ENCODE peak calls at places on chromosomes 12 and 14, in four cellular contexts. One of them, this sample, is unnamed.

GRCh38 chr12:20883288-20883687 is 72.8 kb downstream of the SLCO1B3 start:
- DNase-seq in lower leg skin: no peak
- DNase-seq in AG04450: no peak
- DNase-seq in progenitor cell of endocrine pancreas: no peak
- DNase-seq in this sample: no peak

GRCh38 chr12:102960766-102961487 is 3.5 kb downstream of the ASCL1 start:
- DNase-seq in lower leg skin: no peak
- DNase-seq in progenitor cell of endocrine pancreas: no peak
- DNase-seq in AG04450: no peak
- DNase-seq in this sample: peak

GRCh38 chr14:73764881-73765280 is 50.7 kb upstream of the PNMA1 start:
- DNase-seq in lower leg skin: no peak
- DNase-seq in progenitor cell of endocrine pancreas: no peak
- DNase-seq in AG04450: no peak
- DNase-seq in this sample: no peak

GRCh38 chr14:92846162-92846897 is 52.2 kb downstream of the GOLGA5 start:
- DNase-seq in progenitor cell of endocrine pancreas: no peak
- DNase-seq in AG04450: no peak
- DNase-seq in lower leg skin: no peak
- DNase-seq in this sample: no peak

GRCh38 chr12:54175130-54175963 is 13.4 kb downstream of the SMUG1 start:
- DNase-seq in AG04450: no peak
- DNase-seq in lower leg skin: no peak
- DNase-seq in progenitor cell of endocrine pancreas: no peak
- DNase-seq in this sample: no peak

GRCh38 chr12:18400186-18400585 is 138.9 kb downstream of the PIK3C2G start:
- DNase-seq in lower leg skin: no peak
- DNase-seq in AG04450: no peak
- DNase-seq in progenitor cell of endocrine pancreas: no peak
- DNase-seq in this sample: no peak

GRCh38 chr12:117036046-117036445 is 63.2 kb downstream of the TESC start:
- DNase-seq in progenitor cell of endocrine pancreas: no peak
- DNase-seq in lower leg skin: no peak
- DNase-seq in AG04450: no peak
- DNase-seq in this sample: no peak

GRCh38 chr12:15209782-15210181 is 11.4 kb downstream of the RERG start:
- DNase-seq in AG04450: no peak
- DNase-seq in lower leg skin: no peak
- DNase-seq in progenitor cell of endocrine pancreas: no peak
- DNase-seq in this sample: no peak

GRCh38 chr12:51695241-51696010 is 104.4 kb downstream of the SCN8A start:
- DNase-seq in progenitor cell of endocrine pancreas: no peak
- DNase-seq in lower leg skin: no peak
- DNase-seq in AG04450: no peak
- DNase-seq in this sample: no peak

GRCh38 chr14:62657376-62657775 is 387.9 kb downstream of the KCNH5 start:
- DNase-seq in progenitor cell of endocrine pancreas: no peak
- DNase-seq in lower leg skin: no peak
- DNase-seq in AG04450: no peak
- DNase-seq in this sample: no peak

GRCh38 chr12:34396006-34396860 is 373.9 kb downstream of the ALG10 start:
- DNase-seq in AG04450: no peak
- DNase-seq in lower leg skin: peak
- DNase-seq in progenitor cell of endocrine pancreas: peak
- DNase-seq in this sample: no peak

DNA sequence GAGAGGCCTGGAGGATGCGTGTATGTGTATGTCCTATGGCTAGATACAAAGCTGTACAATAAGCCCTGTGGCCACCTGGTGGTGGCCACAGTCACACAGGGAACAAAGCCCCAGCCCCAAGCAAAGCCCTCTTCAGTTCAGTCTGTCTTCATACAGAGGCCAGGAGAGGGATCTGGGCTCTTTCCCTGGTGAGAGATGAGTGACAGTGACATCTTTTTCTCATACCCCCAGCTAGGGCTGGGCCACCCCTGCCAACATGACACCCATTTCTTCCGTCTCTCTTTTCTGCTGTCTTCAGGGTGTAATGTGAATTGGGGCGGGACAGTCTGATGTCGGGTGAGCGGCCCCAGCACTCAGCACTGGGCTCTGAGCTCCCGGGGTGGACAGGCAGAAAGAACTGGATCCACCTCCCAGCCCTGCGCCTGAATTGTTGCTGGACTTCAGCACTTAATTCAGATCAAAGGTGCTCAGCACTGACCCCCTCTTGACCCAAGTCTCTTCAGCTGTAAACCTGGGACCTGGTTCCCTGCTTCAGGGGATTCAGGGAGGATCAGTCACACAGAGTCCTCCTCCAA is 59.8 kb downstream of the SERPINA3 start:
- DNase-seq in progenitor cell of endocrine pancreas: no peak
- DNase-seq in lower leg skin: peak
- DNase-seq in AG04450: no peak
- DNase-seq in this sample: no peak
- TF ChIP-seq CTCF in progenitor cell of endocrine pancreas: peak
- TF ChIP-seq CTCF in lower leg skin: no peak
- TF ChIP-seq CTCF in AG04450: peak
- TF ChIP-seq CTCF in this sample: no peak

GRCh38 chr12:42023733-42024494 is 120.8 kb downstream of the GXYLT1 start:
- DNase-seq in progenitor cell of endocrine pancreas: peak
- DNase-seq in lower leg skin: peak
- DNase-seq in AG04450: peak
- DNase-seq in this sample: peak

GRCh38 chr12:42020226-42020625 is 124.4 kb downstream of the GXYLT1 start:
- DNase-seq in lower leg skin: no peak
- DNase-seq in AG04450: no peak
- DNase-seq in progenitor cell of endocrine pancreas: no peak
- DNase-seq in this sample: no peak

GRCh38 chr12:42027537-42027936 is 117.1 kb downstream of the GXYLT1 start:
- DNase-seq in AG04450: no peak
- DNase-seq in progenitor cell of endocrine pancreas: no peak
- DNase-seq in lower leg skin: no peak
- DNase-seq in this sample: no peak

DNA sequence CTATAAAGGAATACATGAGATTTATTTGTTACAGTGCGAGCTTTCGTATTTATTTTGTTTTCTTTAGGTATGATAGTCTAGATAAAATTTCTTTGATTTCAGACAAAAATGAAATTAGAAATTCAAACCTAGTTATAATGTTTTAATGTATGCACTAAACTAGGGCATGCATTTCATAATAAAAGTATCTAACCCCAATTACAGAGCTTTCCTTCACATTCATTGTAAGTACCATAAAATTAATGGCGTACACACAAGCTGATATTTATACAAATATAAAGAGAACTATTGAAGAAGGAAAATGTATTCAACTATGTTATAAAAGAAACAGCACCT is 120.2 kb downstream of the GXYLT1 start:
- DNase-seq in lower leg skin: no peak
- DNase-seq in progenitor cell of endocrine pancreas: no peak
- DNase-seq in AG04450: no peak
- DNase-seq in this sample: no peak
- TF ChIP-seq CTCF in lower leg skin: no peak
- TF ChIP-seq CTCF in progenitor cell of endocrine pancreas: no peak
- TF ChIP-seq CTCF in AG04450: no peak
- TF ChIP-seq CTCF in this sample: no peak

GRCh38 chr12:43338848-43339526 is 213.0 kb downstream of the ADAMTS20 start:
- DNase-seq in lower leg skin: no peak
- DNase-seq in progenitor cell of endocrine pancreas: no peak
- DNase-seq in AG04450: no peak
- DNase-seq in this sample: no peak
- TF ChIP-seq CTCF in lower leg skin: no peak
- TF ChIP-seq CTCF in progenitor cell of endocrine pancreas: peak
- TF ChIP-seq CTCF in AG04450: peak
- TF ChIP-seq CTCF in this sample: peak

DNA sequence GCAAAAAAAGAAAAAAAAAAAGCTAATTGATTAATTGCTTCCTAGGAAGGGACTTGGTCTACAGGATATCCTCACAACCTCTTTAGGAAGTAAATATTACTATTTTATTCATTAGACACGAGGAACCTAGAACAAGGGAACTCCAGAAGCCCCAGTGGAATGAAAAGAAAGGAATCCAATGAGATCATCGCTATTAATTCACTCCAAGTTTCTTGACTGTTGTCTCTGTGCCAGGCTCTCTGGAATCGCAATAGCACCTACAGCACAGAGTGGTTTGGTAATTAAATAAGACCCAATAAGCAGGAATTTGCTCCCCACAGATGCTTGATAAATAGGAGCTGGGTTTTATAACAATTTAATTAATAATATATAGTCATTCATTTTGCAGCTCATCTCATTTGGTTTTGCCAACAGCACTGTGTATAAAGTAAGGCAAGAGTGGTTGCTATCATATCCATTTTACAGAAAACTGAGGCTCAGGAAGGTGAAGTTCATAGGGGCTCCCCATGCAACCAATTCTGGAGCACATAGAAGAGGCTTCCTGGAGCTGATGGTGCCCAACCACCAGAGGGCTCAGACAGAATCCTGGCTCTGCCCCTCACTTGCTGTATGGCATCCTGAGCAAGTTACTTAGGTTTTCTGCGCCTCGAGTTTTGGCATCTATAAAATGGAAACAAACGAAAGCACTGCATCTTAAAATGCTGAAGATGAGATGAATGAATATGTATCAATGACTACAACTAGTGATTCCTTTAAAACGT is 420.2 kb downstream of the MED13L start:
- DNase-seq in progenitor cell of endocrine pancreas: no peak
- DNase-seq in lower leg skin: no peak
- DNase-seq in AG04450: no peak
- DNase-seq in this sample: no peak
- TF ChIP-seq CTCF in progenitor cell of endocrine pancreas: peak
- TF ChIP-seq CTCF in lower leg skin: no peak
- TF ChIP-seq CTCF in AG04450: peak
- TF ChIP-seq CTCF in this sample: no peak

GRCh38 chr12:66590276-66590675 is 88.6 kb downstream of the GRIP1 start:
- DNase-seq in AG04450: no peak
- DNase-seq in lower leg skin: no peak
- DNase-seq in progenitor cell of endocrine pancreas: no peak
- DNase-seq in this sample: no peak

GRCh38 chr12:66584673-66585072 is 94.2 kb downstream of the GRIP1 start:
- DNase-seq in AG04450: no peak
- DNase-seq in lower leg skin: no peak
- DNase-seq in progenitor cell of endocrine pancreas: no peak
- DNase-seq in this sample: no peak

GRCh38 chr12:66589095-66589494 is 89.8 kb downstream of the GRIP1 start:
- DNase-seq in AG04450: no peak
- DNase-seq in lower leg skin: no peak
- DNase-seq in progenitor cell of endocrine pancreas: no peak
- DNase-seq in this sample: no peak

DNA sequence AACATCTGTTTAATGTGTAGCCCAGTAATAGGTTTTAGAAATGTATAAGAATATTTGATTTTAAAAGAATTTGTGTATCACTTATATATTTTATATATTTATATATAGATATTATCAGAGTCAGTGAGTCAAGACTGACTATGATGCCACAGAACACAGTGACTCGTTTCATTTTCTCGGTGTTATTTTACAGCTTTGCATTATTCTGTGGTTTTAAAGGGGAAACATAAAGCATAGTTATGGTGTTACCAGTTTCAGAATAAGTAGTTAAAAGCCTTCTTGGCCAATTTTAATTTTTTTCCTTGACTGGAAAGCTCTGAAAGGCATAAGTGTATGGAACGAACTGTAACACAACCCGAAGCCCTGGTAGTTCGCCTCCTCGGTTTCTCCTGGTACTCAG is 91.0 kb downstream of the GRIP1 start:
- DNase-seq in AG04450: no peak
- DNase-seq in lower leg skin: no peak
- DNase-seq in progenitor cell of endocrine pancreas: no peak
- DNase-seq in this sample: no peak
- TF ChIP-seq CTCF in AG04450: no peak
- TF ChIP-seq CTCF in lower leg skin: no peak
- TF ChIP-seq CTCF in progenitor cell of endocrine pancreas: no peak
- TF ChIP-seq CTCF in this sample: no peak

DNA sequence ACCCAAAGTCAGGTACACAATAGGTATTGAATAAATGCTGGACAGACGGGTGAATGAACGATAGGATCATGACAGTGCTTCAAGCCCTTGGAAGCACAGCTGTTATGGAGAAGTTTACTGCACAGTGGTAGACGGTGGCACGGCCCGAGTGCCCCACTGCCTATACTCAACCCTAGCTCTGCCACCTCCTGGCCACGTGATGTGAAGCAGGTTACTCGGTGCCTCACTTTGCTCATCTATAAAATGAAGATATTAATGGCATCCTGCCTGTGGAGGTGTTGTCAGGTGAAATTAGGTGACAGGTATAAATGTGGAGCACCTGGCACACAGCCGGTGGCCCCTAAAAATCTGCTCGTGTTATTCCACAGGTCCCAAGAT is 5.8 kb downstream of the ASB2 start:
- DNase-seq in lower leg skin: no peak
- DNase-seq in AG04450: no peak
- DNase-seq in progenitor cell of endocrine pancreas: no peak
- DNase-seq in this sample: no peak
- TF ChIP-seq CTCF in lower leg skin: no peak
- TF ChIP-seq CTCF in AG04450: peak
- TF ChIP-seq CTCF in progenitor cell of endocrine pancreas: peak
- TF ChIP-seq CTCF in this sample: no peak

GRCh38 chr12:48997719-48998496 is 1.3 kb downstream of the DDN start:
- DNase-seq in AG04450: no peak
- DNase-seq in progenitor cell of endocrine pancreas: peak
- DNase-seq in lower leg skin: peak
- DNase-seq in this sample: no peak

GRCh38 chr12:48995061-48995879 is 3.9 kb downstream of the DDN start:
- DNase-seq in lower leg skin: peak
- DNase-seq in AG04450: peak
- DNase-seq in progenitor cell of endocrine pancreas: peak
- DNase-seq in this sample: peak

GRCh38 chr12:48998497-48999353 is 450 bp downstream of the DDN start:
- DNase-seq in progenitor cell of endocrine pancreas: no peak
- DNase-seq in AG04450: no peak
- DNase-seq in lower leg skin: peak
- DNase-seq in this sample: no peak

GRCh38 chr12:48999371-49000131 is at the start of gene DDN:
- DNase-seq in progenitor cell of endocrine pancreas: no peak
- DNase-seq in lower leg skin: peak
- DNase-seq in AG04450: no peak
- DNase-seq in this sample: no peak

DNA sequence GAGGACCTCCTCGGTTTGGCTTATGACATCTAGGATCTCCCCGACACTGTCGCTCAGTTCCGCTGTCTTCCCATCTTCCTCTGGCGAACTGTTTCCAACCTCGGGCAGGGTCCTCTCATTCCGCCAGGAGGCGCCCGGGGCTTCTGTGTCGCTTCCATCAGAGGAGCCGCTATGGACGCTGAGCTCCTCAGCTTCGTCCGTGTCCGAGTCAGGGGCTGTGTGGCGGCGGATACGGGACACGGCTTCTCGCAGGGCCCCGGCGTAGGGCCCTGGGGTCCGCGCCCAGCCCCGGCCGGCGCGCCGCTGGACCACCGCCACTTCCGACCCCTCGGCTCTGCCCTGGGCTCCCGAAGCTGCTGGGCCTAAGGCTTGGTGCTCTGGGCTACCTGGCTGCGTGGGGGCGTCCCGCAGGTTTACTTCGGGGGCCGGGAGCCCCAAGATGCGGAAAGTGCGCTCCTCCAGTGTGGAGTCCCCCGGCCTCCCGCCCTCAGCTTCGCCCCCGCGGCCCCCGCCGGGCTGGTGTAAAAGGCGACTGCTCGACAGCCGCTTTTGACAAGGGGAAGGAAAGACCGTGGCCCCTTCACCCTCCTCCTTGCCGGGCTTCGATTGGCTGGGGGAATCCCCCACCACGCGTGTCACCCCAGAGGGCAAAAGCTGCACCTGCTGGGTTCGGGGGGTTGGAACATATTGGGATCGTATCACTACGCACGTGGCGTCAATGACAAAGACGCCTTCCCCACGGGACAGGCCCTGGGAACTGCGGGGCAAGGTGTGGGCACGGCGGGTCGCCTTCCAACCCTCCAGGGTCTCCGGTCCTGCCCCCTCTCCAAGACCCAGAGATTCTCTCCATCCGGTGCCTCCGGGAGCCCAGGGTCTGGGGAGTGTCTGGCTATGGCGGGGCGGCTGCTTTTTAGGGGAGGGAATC is 2.1 kb downstream of the DDN start:
- DNase-seq in AG04450: no peak
- DNase-seq in lower leg skin: peak
- DNase-seq in progenitor cell of endocrine pancreas: peak
- DNase-seq in this sample: peak
- TF ChIP-seq CTCF in AG04450: peak
- TF ChIP-seq CTCF in lower leg skin: peak
- TF ChIP-seq CTCF in progenitor cell of endocrine pancreas: peak
- TF ChIP-seq CTCF in this sample: peak